ENCODE peak calls at places on chromosomes 4 and X, in five cellular contexts. N is stimulated activated naive CD4-positive, alpha-beta T cell; H is MM.1S; T is SK-N-SH; D is ACHN. O is an unnamed sample.

GRCh38 chr4:15758294-15758693 is 19.8 kb upstream of the CD38 start:
- DNase-seq in N (no peak), H (no peak), T (no peak), D (no peak), O (no peak)

GRCh38 chrX:47321386-47321785 is 49.0 kb upstream of the ZNF157 start:
- DNase-seq in N (no peak), H (no peak), T (no peak), D (no peak), O (no peak)

GRCh38 chrX:151796576-151796975 is 62.0 kb downstream of the CNGA2 start:
- DNase-seq in N (no peak), H (no peak), T (no peak), D (no peak), O (no peak)

GRCh38 chr4:145739840-145740239 is 59.9 kb downstream of the C4orf51 start:
- DNase-seq in N (no peak), H (no peak), T (no peak), D (peak; percentile 31), O (no peak)

GRCh38 chr4:38533024-38533556 is 130.9 kb upstream of the KLF3 start:
- DNase-seq in N (no peak), H (no peak), T (no peak), D (no peak), O (no peak)

GRCh38 chrX:123976671-123977316 is 15.3 kb downstream of the STAG2 start:
- DNase-seq in N (peak; percentile 12), H (no peak), T (peak; percentile 23), D (peak; percentile 48), O (no peak)

GRCh38 chrX:9609987-9610386 is 145.1 kb downstream of the TBL1X start:
- DNase-seq in N (no peak), H (no peak), T (no peak), D (no peak), O (no peak)

GRCh38 chrX:41933546-41933945 is 10.2 kb upstream of the CASK start:
- DNase-seq in N (no peak), H (no peak), T (no peak), D (no peak), O (no peak)

O was measured in naive thymus-derived CD4-positive, alpha-beta T cell.